ENCODE peak calls at places on chromosomes 7 and 10, in six cellular contexts. P is spleen, I is HCT116, R is GM23338, N is endothelial cell of umbilical vein, C is Panc1. Q is an unnamed sample.

GRCh38 chr7:25389489-25390106 is 161.3 kb upstream of the NPVF start:
- DNase-seq in N (peak; percentile 44), C (no peak), R (peak; percentile 72), P (no peak), I (peak; percentile 31), Q (peak; percentile 13)

GRCh38 chr10:69362471-69362954 is 54.2 kb downstream of the TACR2 start:
- DNase-seq in P (no peak), R (no peak), I (no peak), C (no peak), N (peak; percentile 59), Q (peak; percentile 64)

GRCh38 chr10:21511931-21512330 is 13.6 kb downstream of the SKIDA1 start:
- DNase-seq in R (no peak), C (no peak), N (no peak), I (no peak), P (no peak), Q (no peak)

GRCh38 chr7:92461027-92462003 is 14.0 kb downstream of the GATAD1 start:
- DNase-seq in N (peak; percentile 57), P (no peak), I (peak; percentile 41), C (peak; percentile 33), R (peak; percentile 78), Q (peak; percentile 25)

GRCh38 chr7:102085223-102085772 is 201.4 kb upstream of the SH2B2 start:
- DNase-seq in P (no peak), C (no peak), N (no peak), R (no peak), I (no peak), Q (no peak)

GRCh38 chr7:12458520-12459131 is 55.0 kb upstream of the VWDE start:
- DNase-seq in C (no peak), R (peak; percentile 70), I (peak; percentile 23), N (peak; percentile 52), P (no peak), Q (no peak)

GRCh38 chr7:2838873-2839578 is 5.1 kb downstream of the GNA12 start:
- DNase-seq in C (no peak), R (no peak), N (no peak), I (no peak), P (no peak), Q (peak; percentile 33)

GRCh38 chr7:64636386-64636785 is 29.5 kb upstream of the ZNF107 start:
- DNase-seq in I (no peak), P (no peak), R (peak; percentile 51), N (no peak), C (no peak), Q (no peak)

GRCh38 chr7:26348987-26349809 is 57.5 kb downstream of the SNX10 start:
- DNase-seq in N (no peak), C (no peak), P (no peak), R (no peak), I (no peak), Q (no peak)

GRCh38 chr10:23910296-23910695 is 298.6 kb upstream of the KIAA1217 start:
- DNase-seq in N (no peak), C (no peak), P (no peak), R (no peak), I (no peak), Q (no peak)

GRCh38 chr10:89369142-89370105 is 8.4 kb upstream of the IFIT1B start:
- DNase-seq in I (no peak), P (no peak), C (no peak), N (peak; percentile 61), R (peak; percentile 56), Q (no peak)

GRCh38 chr7:55132890-55133551 is 114.2 kb downstream of the EGFR start:
- DNase-seq in I (peak; percentile 97), P (no peak), R (no peak), N (peak; percentile 95), C (peak; percentile 99), Q (peak; percentile 56)

GRCh38 chr7:94022550-94022949 is 18.4 kb upstream of the BET1 start:
- DNase-seq in I (no peak), C (no peak), P (no peak), N (no peak), R (no peak), Q (no peak)

GRCh38 chr10:91541481-91541880 is 91.4 kb downstream of the PPP1R3C start:
- DNase-seq in C (no peak), I (no peak), R (no peak), P (no peak), N (no peak), Q (no peak)

GRCh38 chr7:70925411-70926115 is 206.4 kb upstream of the GALNT17 start:
- DNase-seq in I (no peak), C (no peak), R (peak; percentile 73), P (no peak), N (no peak), Q (no peak)

GRCh38 chr10:15775513-15775912 is 55.8 kb upstream of the ITGA8 start:
- DNase-seq in I (no peak), R (no peak), P (no peak), N (no peak), C (no peak), Q (no peak)

GRCh38 chr7:63899691-63900393 is 98.8 kb upstream of the ZNF722 start:
- DNase-seq in N (no peak), C (no peak), R (no peak), I (no peak), P (peak; percentile 93), Q (peak; percentile 29)

GRCh38 chr7:54159088-54159487 is 383.1 kb upstream of the VSTM2A start:
- DNase-seq in R (no peak), C (no peak), N (no peak), P (no peak), I (no peak), Q (no peak)

GRCh38 chr7:46955526-46955925 is 626.4 kb downstream of the TNS3 start:
- DNase-seq in P (no peak), R (no peak), I (no peak), N (no peak), C (no peak), Q (no peak)

GRCh38 chr10:9635691-9636090 is 1382.0 kb upstream of the CELF2 start:
- DNase-seq in N (no peak), C (no peak), I (no peak), P (no peak), R (no peak), Q (no peak)

GRCh38 chr7:100837099-100837836 is 9.9 kb upstream of the EPHB4 start:
- DNase-seq in C (no peak), I (peak; percentile 82), R (peak; percentile 96), N (peak; percentile 92), P (peak; percentile 97), Q (peak; percentile 92)

GRCh38 chr10:118101501-118101900 is 54.8 kb upstream of the RAB11FIP2 start:
- DNase-seq in P (no peak), N (no peak), I (no peak), R (no peak), C (no peak), Q (no peak)

GRCh38 chr7:9204571-9204970 is 771.2 kb downstream of the NXPH1 start:
- DNase-seq in I (no peak), R (no peak), C (no peak), P (no peak), N (no peak), Q (no peak)

GRCh38 chr7:105106473-105106872 is 92.5 kb downstream of the KMT2E start:
- DNase-seq in P (no peak), N (no peak), R (no peak), I (no peak), C (no peak), Q (no peak)

GRCh38 chr7:37116043-37116701 is 332.5 kb downstream of the ELMO1 start:
- DNase-seq in I (no peak), P (no peak), C (no peak), R (no peak), N (no peak), Q (no peak)

GRCh38 chr7:113810108-113810748 is 108.6 kb downstream of the PPP1R3A start:
- DNase-seq in R (no peak), C (no peak), N (peak; percentile 13), I (no peak), P (no peak), Q (no peak)

GRCh38 chr10:31866118-31866670 is 62.4 kb downstream of the ARHGAP12 start:
- DNase-seq in P (no peak), R (no peak), I (no peak), C (no peak), N (no peak), Q (peak; percentile 26)

GRCh38 chr10:86399879-86400704 is 33.5 kb upstream of the GRID1 start:
- DNase-seq in N (peak; percentile 88), P (peak; percentile 98), C (peak; percentile 78), I (peak; percentile 91), R (peak; percentile 99), Q (peak; percentile 97)
- TF ChIP-seq POLR2AphosphoS5 in N (peak; percentile 39), P (peak; percentile 81), C (no peak), I (peak; percentile 72), R (peak; percentile 28), Q (peak; percentile 60)

DNA sequence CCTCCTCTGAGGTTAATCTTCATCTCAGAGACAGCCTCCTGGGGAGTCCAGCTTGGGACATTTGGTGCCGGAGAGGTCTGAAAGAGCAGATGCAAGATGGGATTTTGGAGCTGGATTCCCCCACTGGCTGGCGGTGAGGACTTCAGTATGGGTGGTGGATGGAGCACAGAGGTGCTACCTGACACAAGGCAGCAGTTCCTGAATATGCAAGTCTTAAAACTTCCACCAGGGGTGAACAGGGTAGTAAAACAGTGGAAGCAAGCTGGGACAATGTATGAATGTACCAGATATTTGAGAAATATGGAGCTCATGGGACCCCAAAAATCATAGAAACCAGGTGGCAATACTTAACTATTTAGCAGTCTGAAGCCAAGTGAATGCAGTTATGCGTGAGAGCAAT is 4.8 kb upstream of the TAF3 start:
- DNase-seq in C (no peak), N (no peak), I (no peak), P (no peak), R (peak; percentile 28), Q (no peak)
- TF ChIP-seq CTCF in C (no peak), N (no peak), I (no peak), P (no peak), R (peak; percentile 17), Q (no peak)

DNA sequence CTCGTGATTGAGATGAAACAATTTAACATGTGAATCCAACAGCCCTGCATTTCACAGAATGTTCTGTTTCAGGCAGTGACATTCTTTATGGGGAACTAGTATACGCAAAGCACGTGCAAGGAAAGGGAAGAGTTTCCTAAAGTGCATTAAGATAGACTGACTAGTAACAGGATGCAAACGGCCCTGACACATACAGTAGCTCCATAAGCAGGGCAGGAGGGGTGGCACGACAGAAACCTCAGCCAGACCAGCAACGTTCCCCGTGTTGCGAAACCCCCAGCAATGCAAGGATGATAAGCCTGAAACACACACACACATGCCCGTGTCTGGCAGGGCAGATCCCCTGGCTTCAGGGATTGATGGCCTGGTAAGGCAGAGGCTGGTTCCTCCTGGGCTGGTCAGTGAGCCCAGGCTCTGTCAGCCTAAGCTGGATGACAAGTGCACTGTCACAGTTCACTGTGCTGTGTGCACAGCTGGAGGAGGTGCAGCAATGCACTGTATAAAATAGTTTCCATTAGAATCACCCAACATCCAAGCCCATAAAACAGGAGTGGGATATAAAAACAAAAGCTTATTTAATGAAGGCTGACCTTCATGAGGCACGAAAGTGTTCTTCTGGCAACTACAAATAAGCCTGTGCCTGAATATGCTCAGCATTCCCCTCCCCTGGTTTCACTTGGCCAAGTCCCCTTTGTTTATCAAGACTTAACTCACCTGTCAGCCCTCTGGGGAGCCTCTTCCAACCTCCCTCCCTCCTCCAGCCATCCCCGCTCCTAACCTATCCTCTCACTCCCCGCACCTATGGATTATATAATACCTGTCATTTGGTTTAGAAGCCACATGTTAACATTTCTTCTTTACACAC is 88.8 kb downstream of the GSAP start:
- DNase-seq in N (peak; percentile 21), C (no peak), P (no peak), I (no peak), R (no peak), Q (peak; percentile 23)
- TF ChIP-seq POLR2AphosphoS5 in N (no peak), C (no peak), P (no peak), I (no peak), R (no peak), Q (no peak)

GRCh38 chr10:98852686-98853085 is 383.0 kb downstream of the HPSE2 start:
- DNase-seq in R (peak; percentile 52), P (no peak), N (no peak), I (peak; percentile 13), C (no peak), Q (no peak)
- TF ChIP-seq CTCF in R (peak; percentile 69), P (no peak), N (no peak), I (peak; percentile 11), C (peak; percentile 37), Q (no peak)